ENCODE peak calls at places on chromosomes 12 and 14, in five cellular contexts. U is tibial nerve, W is transverse colon, A is NT2/D1, V is adipocyte. T is an unnamed sample.

GRCh38 chr12:107929436-107929835 is 154.9 kb downstream of the ASCL4 start:
- DNase-seq in U (no peak), W (no peak), A (no peak), V (peak; percentile 8), T (peak; percentile 22)

GRCh38 chr14:106436310-106436905 is 910.0 kb downstream of the TMEM121 start:
- DNase-seq in U (no peak), W (peak; percentile 35), A (no peak), V (no peak), T (no peak)

GRCh38 chr12:120142231-120142877 is 25.8 kb upstream of the RAB35 start:
- DNase-seq in U (no peak), W (no peak), A (no peak), V (peak; percentile 8), T (no peak)

GRCh38 chr12:118034429-118035193 is 18.1 kb downstream of the RFC5 start:
- DNase-seq in U (no peak), W (peak; percentile 25), A (no peak), V (peak; percentile 68), T (peak; percentile 45)

GRCh38 chr12:47634127-47634526 is 71.7 kb downstream of the RPAP3 start:
- DNase-seq in U (no peak), W (no peak), A (no peak), V (no peak), T (no peak)

GRCh38 chr12:52896190-52897100 is 8.4 kb downstream of the KRT8 start:
- DNase-seq in U (no peak), W (peak; percentile 72), A (no peak), V (no peak), T (no peak)

GRCh38 chr14:23154876-23155587 is 28.4 kb downstream of the SLC7A8 start:
- DNase-seq in U (peak; percentile 72), W (peak; percentile 61), A (peak; percentile 5), V (peak; percentile 88), T (peak; percentile 85)

GRCh38 chr14:38481939-38482678 is 226.2 kb upstream of the CLEC14A start:
- DNase-seq in U (no peak), W (no peak), A (peak; percentile 3), V (peak; percentile 46), T (peak; percentile 19)

GRCh38 chr12:107782067-107782466 is 7.6 kb downstream of the ASCL4 start:
- DNase-seq in U (no peak), W (no peak), A (no peak), V (no peak), T (no peak)

DNA sequence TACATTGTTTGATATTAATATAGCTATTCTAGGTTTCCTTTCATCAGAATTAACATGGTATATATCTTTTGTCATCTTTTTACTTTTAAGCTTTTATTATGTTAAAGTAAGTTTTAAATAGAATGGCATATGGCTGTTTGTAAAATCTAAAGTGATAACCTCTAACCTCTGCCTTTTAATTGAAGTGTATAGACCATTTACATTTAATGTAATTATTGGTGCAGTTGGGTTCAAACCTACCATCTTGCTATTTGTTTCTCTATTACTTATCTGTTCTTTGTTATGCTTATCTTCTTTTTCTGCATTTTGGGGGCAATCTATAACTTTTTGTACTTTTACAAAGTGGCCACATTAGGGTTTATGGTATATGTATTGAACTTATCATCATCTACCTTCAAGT is 35.8 kb downstream of the PRMT8 start:
- DNase-seq in U (no peak), W (no peak), A (no peak), V (no peak), T (no peak)
- H3K4me1 ChIP-seq in U (no peaks in the 10 kb centered on the region), W (peaks cover 13% of the 10 kb centered on the region), A (peaks cover 3% of the 10 kb centered on the region), V (no peaks in the 10 kb centered on the region), T (no peaks in the 10 kb centered on the region)

GRCh38 chr14:93009471-93010117 is 86.6 kb downstream of the CHGA start:
- DNase-seq in U (peak; percentile 33), W (no peak), A (no peak), V (no peak), T (no peak)

GRCh38 chr14:93011650-93012317 is 88.8 kb downstream of the CHGA start:
- DNase-seq in U (no peak), W (no peak), A (no peak), V (no peak), T (no peak)

GRCh38 chr14:93008381-93008780 is 85.4 kb downstream of the CHGA start:
- DNase-seq in U (no peak), W (no peak), A (no peak), V (peak; percentile 34), T (peak; percentile 47)

GRCh38 chr14:93010543-93011541 is 87.9 kb downstream of the CHGA start:
- DNase-seq in U (no peak), W (no peak), A (no peak), V (no peak), T (no peak)

DNA sequence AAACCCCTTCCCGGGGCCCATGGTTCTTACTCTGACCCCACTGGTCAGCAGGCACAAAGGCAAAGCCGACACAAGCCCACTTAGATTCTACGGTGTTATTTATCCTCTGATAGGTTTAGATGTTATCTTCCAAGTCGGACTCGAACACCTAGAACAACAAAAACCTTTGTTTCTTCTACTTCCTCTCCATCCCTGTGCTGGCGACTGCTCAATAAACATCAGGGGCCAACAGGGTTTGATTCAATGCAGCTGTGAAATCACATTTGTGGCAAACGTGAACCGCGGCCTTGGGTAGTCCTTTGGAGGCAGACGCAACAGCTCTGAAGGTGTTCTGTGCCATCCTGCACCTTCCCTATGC is 87.1 kb downstream of the CHGA start:
- DNase-seq in U (no peak), W (no peak), A (no peak), V (no peak), T (no peak)
- H3K4me1 ChIP-seq in U (peaks cover 88% of the 10 kb centered on the region), W (peaks cover 68% of the 10 kb centered on the region), A (peaks cover 11% of the 10 kb centered on the region), V (peaks cover 77% of the 10 kb centered on the region), T (peaks cover 42% of the 10 kb centered on the region)

DNA sequence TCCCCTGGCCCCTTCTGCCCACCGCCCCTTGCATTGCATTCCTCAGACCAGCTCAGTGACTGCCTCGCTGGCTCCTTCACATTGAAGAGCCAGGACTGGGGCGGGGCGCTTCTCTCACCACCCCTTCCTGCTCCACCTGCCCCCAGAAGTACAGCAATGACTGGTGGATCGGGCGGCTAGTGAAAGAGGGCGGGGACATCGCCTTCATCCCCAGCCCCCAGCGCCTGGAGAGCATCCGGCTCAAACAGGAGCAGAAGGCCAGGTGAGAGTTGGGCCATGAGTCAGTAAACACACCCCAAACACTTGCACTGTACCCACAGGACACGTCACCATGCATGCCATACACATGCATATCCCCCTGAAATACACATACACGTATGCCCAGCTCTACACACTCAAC is 5.8 kb downstream of the CACNB3 start:
- DNase-seq in U (no peak), W (no peak), A (no peak), V (no peak), T (no peak)
- H3K4me1 ChIP-seq in U (no peaks in the 10 kb centered on the region), W (peaks cover 2% of the 10 kb centered on the region), A (peaks cover 13% of the 10 kb centered on the region), V (no peaks in the 10 kb centered on the region), T (no peaks in the 10 kb centered on the region)

DNA sequence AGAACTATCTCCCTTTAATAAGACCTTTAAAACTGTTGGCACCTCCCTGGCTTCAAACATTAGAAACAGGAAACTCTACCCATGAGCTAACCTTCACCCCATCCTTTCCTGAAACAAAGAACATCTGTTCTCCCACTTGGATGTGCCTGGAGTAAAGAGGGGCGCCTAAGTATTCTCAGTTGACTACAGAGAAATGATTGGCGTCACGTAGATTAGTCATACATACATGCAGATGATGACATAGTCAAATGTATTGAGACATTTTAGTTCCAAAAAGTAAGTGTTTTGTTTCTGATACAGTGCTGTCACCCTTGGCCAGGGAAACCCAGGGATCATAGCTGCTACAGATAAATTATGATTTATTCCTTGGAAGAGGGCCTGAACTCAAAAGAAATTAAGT is 260.0 kb upstream of the PLEKHG7 start:
- DNase-seq in U (no peak), W (no peak), A (no peak), V (no peak), T (no peak)
- H3K4me1 ChIP-seq in U (peaks cover 12% of the 10 kb centered on the region), W (peaks cover 20% of the 10 kb centered on the region), A (no peaks in the 10 kb centered on the region), V (peaks cover 38% of the 10 kb centered on the region), T (no peaks in the 10 kb centered on the region)

DNA sequence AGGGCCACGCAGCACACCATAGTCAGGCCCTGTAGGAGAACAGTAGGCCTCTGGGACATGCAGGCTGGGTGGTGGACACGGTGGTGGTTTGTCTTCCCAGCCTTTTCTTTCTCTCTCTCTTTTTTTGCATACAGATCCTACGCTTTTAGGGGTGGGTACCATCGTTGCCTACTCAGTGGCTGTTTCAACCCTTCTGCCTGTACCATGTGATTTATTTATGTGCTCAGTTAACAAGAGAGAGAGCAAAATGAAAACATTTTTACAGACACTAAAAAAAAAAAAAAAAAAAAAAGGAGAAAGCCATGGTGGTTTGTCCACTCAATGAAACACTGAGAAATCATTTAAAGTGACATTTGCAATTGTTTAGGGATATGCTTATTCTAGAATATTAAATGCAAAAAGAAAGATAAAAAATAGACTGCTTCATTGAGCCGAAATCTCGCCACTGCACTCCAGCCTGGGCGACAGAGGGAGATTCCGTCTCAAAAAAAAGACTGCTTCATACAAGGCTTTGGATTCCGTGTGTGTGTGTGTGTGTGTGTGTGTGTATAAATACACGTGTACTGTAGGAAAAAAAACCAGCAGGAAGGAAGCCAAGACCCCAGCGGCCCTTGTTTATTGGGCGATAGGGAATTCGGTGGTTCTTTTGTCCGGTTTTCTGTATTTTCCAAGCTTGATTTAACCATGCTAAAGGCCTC is 3.3 kb upstream of the ZNF839 start:
- DNase-seq in U (peak; percentile 70), W (peak; percentile 39), A (no peak), V (no peak), T (peak; percentile 78)
- H3K4me1 ChIP-seq in U (peaks cover 14% of the 10 kb centered on the region), W (peaks cover 54% of the 10 kb centered on the region), A (no peaks in the 10 kb centered on the region), V (peaks cover 35% of the 10 kb centered on the region), T (peaks cover 50% of the 10 kb centered on the region)

DNA sequence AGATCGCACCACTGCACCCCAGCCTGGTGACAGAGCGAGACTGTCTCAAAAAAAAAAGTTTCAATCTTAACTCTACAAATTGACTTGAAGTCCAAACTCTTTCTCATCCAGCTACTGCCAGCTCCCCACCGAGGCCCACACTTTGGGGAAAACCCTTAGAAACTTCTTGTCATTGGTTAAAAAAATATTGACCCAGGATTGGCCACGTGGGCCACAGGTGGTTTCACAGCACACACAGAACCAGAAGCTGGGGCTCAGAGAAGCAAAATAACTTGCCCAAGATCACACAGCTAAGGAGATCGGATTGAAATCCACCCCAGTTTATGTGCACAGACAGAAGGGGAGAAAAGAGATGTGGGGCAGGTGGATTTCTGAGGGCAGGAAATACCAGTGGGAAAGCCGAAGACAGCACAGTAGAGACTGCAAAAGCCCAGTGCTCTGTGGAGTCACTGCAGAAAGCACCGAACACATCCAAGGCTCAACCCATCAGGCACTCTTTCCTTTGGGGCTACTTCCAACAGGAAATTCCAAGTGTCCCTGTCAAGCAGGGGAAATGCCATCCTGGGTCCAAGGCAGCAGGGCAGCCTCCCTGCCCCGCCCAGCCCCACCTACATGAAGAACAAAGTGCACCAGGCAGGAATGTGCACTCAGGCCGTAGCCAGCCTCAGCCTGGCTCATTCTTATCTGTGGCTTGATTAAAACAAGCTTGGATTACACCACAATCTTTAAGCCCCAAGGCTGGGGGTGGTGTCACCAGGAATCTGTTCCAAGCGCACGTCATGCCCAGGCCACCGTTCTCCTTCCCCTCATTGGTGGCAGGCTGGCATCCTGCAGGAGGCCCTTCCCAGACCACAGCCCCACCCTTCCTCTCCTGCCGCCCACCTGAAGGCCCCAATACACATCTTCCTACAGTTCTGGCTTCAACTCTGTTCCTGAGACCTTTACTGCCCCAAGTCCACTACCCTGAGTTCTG is 72.5 kb downstream of the ITPK1 start:
- DNase-seq in U (no peak), W (peak; percentile 92), A (no peak), V (peak; percentile 90), T (peak; percentile 90)
- H3K4me1 ChIP-seq in U (peaks cover 80% of the 10 kb centered on the region), W (peaks cover 91% of the 10 kb centered on the region), A (peaks cover 31% of the 10 kb centered on the region), V (peaks cover 24% of the 10 kb centered on the region), T (peaks cover 39% of the 10 kb centered on the region)